ENCODE peak calls at places on chromosomes 12 and 14, in seven cellular contexts. Y is amniotic stem cell, G is stomach, E is RWPE1, S is fibroblast of pulmonary artery, C is tibial artery, V is HS-27A. N is an unnamed sample.

GRCh38 chr14:54483073-54483745 is 5.6 kb downstream of the GMFB start:
- DNase-seq in Y (no peak), G (no peak), E (no peak), S (no peak), C (no peak), V (no peak), N (no peak)

GRCh38 chr14:68762944-68763831 is 29.7 kb downstream of the ZFP36L1 start:
- DNase-seq in Y (no peak), G (peak), E (no peak), S (peak), C (no peak), V (no peak), N (no peak)

GRCh38 chr14:105292810-105293711 is 7.7 kb downstream of the BRF1 start:
- DNase-seq in Y (no peak), G (no peak), E (no peak), S (no peak), C (no peak), V (no peak), N (no peak)

GRCh38 chr12:46264057-46264456 is 4.8 kb downstream of the SLC38A1 start:
- DNase-seq in Y (no peak), G (no peak), E (peak), S (peak), C (no peak), V (no peak), N (no peak)

GRCh38 chr14:24196071-24197061 is 1.1 kb upstream of the TM9SF1 start:
- DNase-seq in Y (no peak), G (no peak), E (no peak), S (peak), C (no peak), V (peak), N (no peak)

GRCh38 chr12:6958609-6959375 is 7.6 kb downstream of the PTPN6 start:
- DNase-seq in Y (no peak), G (no peak), E (no peak), S (no peak), C (no peak), V (no peak), N (no peak)

GRCh38 chr12:1532367-1532752 is 62.0 kb downstream of the FBXL14 start:
- DNase-seq in Y (no peak), G (no peak), E (no peak), S (no peak), C (no peak), V (no peak), N (no peak)

GRCh38 chr12:102120886-102121285 is 903 bp downstream of the PARPBP start:
- DNase-seq in Y (peak), G (no peak), E (peak), S (peak), C (no peak), V (peak), N (no peak)

GRCh38 chr12:49346659-49347306 is at the start of gene DNAJC22:
- DNase-seq in Y (no peak), G (peak), E (no peak), S (no peak), C (no peak), V (no peak), N (no peak)

GRCh38 chr12:74896186-74896585 is 313.5 kb downstream of the KCNC2 start:
- DNase-seq in Y (no peak), G (no peak), E (no peak), S (no peak), C (no peak), V (no peak), N (no peak)

GRCh38 chr14:54712371-54712998 is 145.6 kb downstream of the SAMD4A start:
- DNase-seq in Y (no peak), G (no peak), E (no peak), S (peak), C (peak), V (no peak), N (no peak)

GRCh38 chr12:117441751-117442150 is 80.3 kb upstream of the NOS1 start:
- DNase-seq in Y (no peak), G (no peak), E (no peak), S (no peak), C (no peak), V (no peak), N (no peak)

GRCh38 chr14:50447491-50447890 is 50.8 kb upstream of the CDKL1 start:
- DNase-seq in Y (no peak), G (no peak), E (peak), S (peak), C (no peak), V (peak), N (no peak)

GRCh38 chr14:106652494-106652893 is 1126.1 kb downstream of the TMEM121 start:
- DNase-seq in Y (no peak), G (no peak), E (peak), S (no peak), C (no peak), V (no peak), N (no peak)

GRCh38 chr14:100417466-100417865 is 94.3 kb downstream of the SLC25A47 start:
- DNase-seq in Y (peak), G (peak), E (peak), S (peak), C (no peak), V (peak), N (no peak)

GRCh38 chr14:103703433-103704385 is 11.5 kb downstream of the XRCC3 start:
- DNase-seq in Y (no peak), G (no peak), E (no peak), S (no peak), C (no peak), V (no peak), N (peak)

N was measured in suprapubic skin.